ENCODE peak calls at places on chromosomes 4 and X, in eight cellular contexts. N is NCI-H1105 treated with DMSO at 0.1 percent for 48 hours, O is RWPE1, C is neural progenitor cell, A is ELF-1, Y is head of caudate nucleus, J is amniotic epithelial cell, D is GM13977. F is an unnamed sample.

GRCh38 chr4:142168181-142168580 is 531.8 kb downstream of the IL15 start:
- DNase-seq in N (no peak), O (no peak), C (no peak), A (no peak), Y (no peak), J (no peak), D (no peak), F (no peak)

GRCh38 chr4:130747842-130748241 is 1651.9 kb downstream of the C4orf33 start:
- DNase-seq in N (peak; percentile 9), O (peak; percentile 2), C (no peak), A (no peak), Y (no peak), J (peak; percentile 13), D (peak; percentile 4), F (peak; percentile 32)

GRCh38 chrX:9132036-9132435 is 98.1 kb upstream of the FAM9B start:
- DNase-seq in N (no peak), O (no peak), C (no peak), A (no peak), Y (no peak), J (no peak), D (no peak), F (no peak)

GRCh38 chr4:6929735-6930464 is 20.3 kb downstream of the TBC1D14 start:
- DNase-seq in N (no peak), O (no peak), C (peak; percentile 55), A (no peak), Y (no peak), J (no peak), D (no peak), F (no peak)

GRCh38 chrX:6225307-6226052 is 3.2 kb downstream of the NLGN4X start:
- DNase-seq in N (peak; percentile 45), O (no peak), C (peak; percentile 26), A (peak; percentile 28), Y (no peak), J (no peak), D (no peak), F (peak; percentile 21)

GRCh38 chr4:123672987-123673386 is 276.4 kb downstream of the SPRY1 start:
- DNase-seq in N (no peak), O (peak; percentile 23), C (no peak), A (no peak), Y (no peak), J (peak; percentile 92), D (no peak), F (no peak)

GRCh38 chr4:27702710-27703431 is 842.2 kb downstream of the STIM2 start:
- DNase-seq in N (peak; percentile 41), O (peak; percentile 3), C (peak; percentile 41), A (no peak), Y (peak; percentile 44), J (no peak), D (peak; percentile 20), F (peak; percentile 65)

GRCh38 chrX:52923781-52924241 is 26.7 kb downstream of the FAM156B start:
- DNase-seq in N (no peak), O (peak; percentile 14), C (no peak), A (no peak), Y (no peak), J (peak; percentile 69), D (peak; percentile 22), F (no peak)

GRCh38 chrX:154457491-154458115 is 478 bp upstream of the PLXNA3 start:
- DNase-seq in N (peak; percentile 72), O (no peak), C (peak; percentile 71), A (peak; percentile 65), Y (no peak), J (no peak), D (peak; percentile 90), F (peak; percentile 51)

GRCh38 chrX:120309873-120310730 is 1.2 kb downstream of the TMEM255A start:
- DNase-seq in N (no peak), O (peak; percentile 53), C (peak; percentile 67), A (peak; percentile 68), Y (peak; percentile 25), J (peak; percentile 31), D (no peak), F (peak; percentile 82)